ENCODE peak calls at places on chromosomes 13 and 19, in four cellular contexts. J, L, G and X are unnamed samples.

GRCh38 chr13:49185264-49185663 is 34.9 kb upstream of the MLNR start:
- DNase-seq in J (peak), L (no peak), G (peak), X (no peak)

GRCh38 chr19:43625918-43626579 is 6.6 kb upstream of the ZNF428 start:
- DNase-seq in J (no peak), L (no peak), G (no peak), X (peak)

GRCh38 chr19:952049-952679 is 26.3 kb downstream of the ARID3A start:
- DNase-seq in J (no peak), L (no peak), G (no peak), X (no peak)

GRCh38 chr13:44759222-44759721 is 183.1 kb upstream of the TSC22D1 start:
- DNase-seq in J (no peak), L (no peak), G (no peak), X (no peak)

GRCh38 chr13:103130681-103131210 is 64.5 kb upstream of the SLC10A2 start:
- DNase-seq in J (no peak), L (no peak), G (peak), X (no peak)

GRCh38 chr13:88887045-88887662 is 1216.0 kb downstream of the SLITRK5 start:
- DNase-seq in J (no peak), L (no peak), G (no peak), X (no peak)

GRCh38 chr19:11073568-11073967 is 15.7 kb upstream of the LDLR start:
- DNase-seq in J (no peak), L (no peak), G (no peak), X (no peak)

GRCh38 chr19:29409121-29409862 is 116.5 kb upstream of the VSTM2B start:
- DNase-seq in J (no peak), L (no peak), G (no peak), X (no peak)

GRCh38 chr13:24199016-24199415 is 38.5 kb downstream of the SPATA13 start:
- DNase-seq in J (no peak), L (no peak), G (no peak), X (no peak)

GRCh38 chr19:56105090-56105701 is 15.9 kb downstream of the ZNF787 start:
- DNase-seq in J (peak), L (peak), G (no peak), X (no peak)

GRCh38 chr19:46240693-46241092 is 11.2 kb downstream of the IGFL1 start:
- DNase-seq in J (no peak), L (no peak), G (no peak), X (no peak)

GRCh38 chr13:95438297-95438696 is 114.2 kb upstream of the CLDN10 start:
- DNase-seq in J (no peak), L (no peak), G (no peak), X (no peak)

GRCh38 chr13:26785845-26786630 is 25.5 kb upstream of the GPR12 start:
- DNase-seq in J (no peak), L (no peak), G (no peak), X (no peak)

GRCh38 chr19:32631381-32631780 is 43.6 kb downstream of the ANKRD27 start:
- DNase-seq in J (no peak), L (no peak), G (no peak), X (peak)

GRCh38 chr19:7916137-7916907 is 1.7 kb downstream of the TGFBR3L start:
- DNase-seq in J (no peak), L (no peak), G (no peak), X (no peak)

GRCh38 chr13:97308735-97309429 is 86.7 kb downstream of the MBNL2 start:
- DNase-seq in J (peak), L (no peak), G (no peak), X (no peak)

GRCh38 chr19:8877854-8878705 is 45.9 kb downstream of the MBD3L1 start:
- DNase-seq in J (no peak), L (no peak), G (no peak), X (peak)

GRCh38 chr19:2273356-2274184 is 8.4 kb downstream of the PEAK3 start:
- DNase-seq in J (peak), L (peak), G (peak), X (peak)

GRCh38 chr13:111431241-111431640 is 110.8 kb downstream of the TEX29 start:
- DNase-seq in J (no peak), L (no peak), G (no peak), X (no peak)

GRCh38 chr13:61695147-61695546 is 279.5 kb upstream of the PCDH20 start:
- DNase-seq in J (no peak), L (no peak), G (no peak), X (no peak)

GRCh38 chr13:60351326-60351725 is 45.7 kb upstream of the TDRD3 start:
- DNase-seq in J (peak), L (no peak), G (no peak), X (no peak)

GRCh38 chr19:49637865-49638350 is 2.0 kb downstream of the RRAS start:
- DNase-seq in J (peak), L (peak), G (no peak), X (peak)

GRCh38 chr19:42816901-42817300 is 51.4 kb upstream of the PSG8 start:
- DNase-seq in J (peak), L (no peak), G (no peak), X (no peak)

GRCh38 chr13:62176051-62176450 is 760.4 kb upstream of the PCDH20 start:
- DNase-seq in J (no peak), L (no peak), G (no peak), X (no peak)

GRCh38 chr13:84136582-84136981 is 254.3 kb upstream of the SLITRK1 start:
- DNase-seq in J (no peak), L (no peak), G (no peak), X (no peak)

GRCh38 chr19:46650445-46650844 is 10.5 kb downstream of the DACT3 start:
- DNase-seq in J (no peak), L (no peak), G (no peak), X (no peak)

GRCh38 chr13:50969691-50970090 is 60.1 kb downstream of the RNASEH2B start:
- DNase-seq in J (no peak), L (no peak), G (no peak), X (no peak)

GRCh38 chr13:97573011-97573410 is 139.0 kb downstream of the RAP2A start:
- DNase-seq in J (peak), L (no peak), G (no peak), X (no peak)

GRCh38 chr13:105914637-105915036 is 620.8 kb downstream of the EFNB2 start:
- DNase-seq in J (peak), L (no peak), G (no peak), X (no peak)

GRCh38 chr19:47507031-47507430 is 7.8 kb downstream of the NAPA start:
- DNase-seq in J (no peak), L (no peak), G (no peak), X (no peak)

GRCh38 chr13:98225036-98225940 is 48.2 kb upstream of the RNF113B start:
- DNase-seq in J (no peak), L (no peak), G (no peak), X (no peak)

GRCh38 chr19:49858591-49858985 is 7.6 kb downstream of the PTOV1 start:
- DNase-seq in J (no peak), L (no peak), G (no peak), X (no peak)

GRCh38 chr19:35000647-35001501 is 751 bp downstream of the GRAMD1A start:
- DNase-seq in J (peak), L (peak), G (no peak), X (peak)

GRCh38 chr13:99198630-99199029 is 2.0 kb upstream of the UBAC2 start:
- DNase-seq in J (no peak), L (no peak), G (no peak), X (no peak)

GRCh38 chr19:20162821-20163220 is 4.2 kb upstream of the ZNF486 start:
- DNase-seq in J (no peak), L (no peak), G (no peak), X (no peak)

GRCh38 chr13:23656637-23657036 is 86.4 kb downstream of the TNFRSF19 start:
- DNase-seq in J (peak), L (no peak), G (no peak), X (no peak)

DNA sequence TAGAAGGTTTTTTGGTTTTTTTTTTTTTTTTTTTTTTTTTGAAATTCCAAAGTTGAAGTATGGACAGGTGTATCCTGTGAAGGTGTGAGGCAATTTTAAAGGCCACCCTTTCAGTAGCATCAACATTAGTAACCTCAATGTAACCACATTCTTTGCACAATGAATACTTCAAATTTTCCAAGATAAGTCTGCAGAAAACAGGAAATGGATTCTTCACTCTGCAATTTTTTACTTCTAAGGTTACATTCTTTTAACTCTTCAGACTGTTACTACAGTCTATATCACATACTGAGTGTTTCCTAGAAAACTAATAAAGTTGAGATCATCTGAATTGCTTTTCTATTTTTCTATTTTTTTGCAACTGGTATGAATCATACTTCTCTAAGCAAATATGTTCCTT is 569.0 kb upstream of the GPC6 start:
- DNase-seq in J (peak), L (no peak), G (no peak), X (no peak)
- TF ChIP-seq CHD1 in J (no peak), L (no peak), G (no peak), X (no peak)

DNA sequence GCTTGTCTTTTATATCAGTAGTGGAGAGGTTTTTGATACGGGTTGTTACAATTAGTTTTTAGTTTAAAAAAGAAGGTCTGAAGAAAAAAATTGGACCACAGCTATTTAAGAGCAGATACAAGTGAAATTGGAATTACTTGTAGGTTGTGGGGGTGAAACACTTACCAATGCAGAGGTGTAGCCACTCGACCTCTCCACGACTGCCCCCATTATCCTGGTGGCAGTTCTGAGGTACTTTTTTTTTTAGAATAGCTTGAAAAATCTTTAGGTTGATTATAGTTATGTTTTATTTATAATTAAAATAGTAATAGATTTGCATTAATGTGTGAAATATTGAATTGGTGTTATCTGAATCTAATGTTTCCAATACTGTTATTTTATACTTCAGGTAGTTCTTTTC is 60.7 kb downstream of the PAN3 start:
- DNase-seq in J (no peak), L (no peak), G (no peak), X (no peak)
- TF ChIP-seq CHD1 in J (no peak), L (no peak), G (no peak), X (no peak)

GRCh38 chr19:6092329-6093286 is 17.7 kb downstream of the RFX2 start:
- DNase-seq in J (peak), L (peak), G (no peak), X (peak)
- TF ChIP-seq CHD1 in J (no peak), L (no peak), G (no peak), X (no peak)

GRCh38 chr19:12763100-12763499 is 11.5 kb downstream of the BEST2 start:
- DNase-seq in J (no peak), L (no peak), G (no peak), X (no peak)

GRCh38 chr19:12767150-12767549 is 8.2 kb downstream of the HOOK2 start:
- DNase-seq in J (no peak), L (no peak), G (no peak), X (no peak)

GRCh38 chr19:12767666-12768065 is 7.7 kb downstream of the HOOK2 start:
- DNase-seq in J (no peak), L (no peak), G (no peak), X (no peak)

GRCh38 chr19:12766051-12766521 is 9.3 kb downstream of the HOOK2 start:
- DNase-seq in J (peak), L (no peak), G (no peak), X (peak)

GRCh38 chr19:12764698-12765097 is 10.7 kb downstream of the HOOK2 start:
- DNase-seq in J (no peak), L (no peak), G (no peak), X (no peak)
- TF ChIP-seq CHD1 in J (no peak), L (no peak), G (no peak), X (no peak)

DNA sequence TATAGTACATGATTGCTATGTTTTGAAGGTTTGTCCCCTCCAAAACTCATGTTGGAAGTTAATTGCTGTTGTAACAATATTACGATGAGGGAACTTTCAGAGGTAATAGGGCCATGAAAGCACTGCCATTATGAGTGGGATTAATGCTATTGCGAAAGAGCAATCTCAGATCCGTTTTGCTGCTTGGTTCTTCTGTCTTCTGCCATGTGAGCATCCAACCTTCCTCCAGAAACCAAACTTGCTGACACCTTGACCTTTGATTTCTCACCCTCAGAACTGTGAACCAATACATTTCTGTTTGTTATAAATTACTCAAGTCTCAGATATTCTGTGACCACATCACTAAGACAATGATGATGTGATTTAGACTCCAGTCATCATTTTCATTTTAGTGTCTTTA is 2590.9 kb downstream of the PCDH9 start:
- DNase-seq in J (no peak), L (no peak), G (no peak), X (no peak)
- TF ChIP-seq CHD1 in J (no peak), L (no peak), G (no peak), X (no peak)

GRCh38 chr13:75180805-75181455 is 301.0 kb downstream of the TBC1D4 start:
- DNase-seq in J (peak), L (no peak), G (no peak), X (no peak)
- TF ChIP-seq CHD1 in J (no peak), L (no peak), G (no peak), X (no peak)

GRCh38 chr19:15253076-15253475 is 20.8 kb upstream of the EPHX3 start:
- DNase-seq in J (no peak), L (no peak), G (no peak), X (no peak)

GRCh38 chr19:15252398-15253018 is 20.3 kb upstream of the EPHX3 start:
- DNase-seq in J (peak), L (no peak), G (no peak), X (no peak)

GRCh38 chr19:15251010-15251748 is 18.9 kb upstream of the EPHX3 start:
- DNase-seq in J (peak), L (no peak), G (no peak), X (no peak)

GRCh38 chr19:15250635-15250993 is 18.4 kb upstream of the EPHX3 start:
- DNase-seq in J (no peak), L (no peak), G (no peak), X (no peak)

DNA sequence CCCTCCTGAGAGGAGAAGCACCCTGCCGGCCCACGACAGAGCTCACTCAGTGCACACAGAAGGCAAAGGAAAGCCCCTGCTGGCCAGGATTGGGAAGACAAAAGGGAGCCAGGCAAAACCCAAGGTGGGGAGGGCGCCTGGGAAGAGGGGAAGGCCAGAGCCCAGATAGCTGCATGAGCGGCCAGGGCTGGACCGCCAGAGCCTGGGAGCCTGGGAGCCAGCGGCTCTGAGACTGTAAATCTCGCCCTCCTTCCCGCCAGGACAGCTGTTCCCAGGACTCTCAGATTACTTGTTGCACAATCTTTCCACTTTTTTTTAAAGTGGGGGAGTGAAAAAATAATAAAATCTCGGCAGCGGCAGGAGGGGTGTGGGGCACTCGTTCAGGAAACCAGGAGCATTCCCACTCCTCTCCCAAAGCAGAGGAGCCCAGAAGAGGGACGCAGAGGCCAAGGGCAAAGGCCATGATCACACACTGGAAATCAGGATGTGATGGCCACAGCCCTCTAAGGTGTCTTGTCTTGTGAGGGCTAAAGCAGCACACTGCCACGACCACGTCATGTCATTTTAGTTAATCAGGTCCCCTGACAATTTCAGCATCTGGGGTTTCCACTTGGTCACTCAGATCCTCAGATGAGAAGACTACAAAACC is 19.6 kb upstream of the EPHX3 start:
- DNase-seq in J (peak), L (peak), G (no peak), X (peak)
- TF ChIP-seq CHD1 in J (peak), L (no peak), G (no peak), X (no peak)

GRCh38 chr19:5237190-5237780 is 103.3 kb downstream of the PTPRS start:
- DNase-seq in J (no peak), L (no peak), G (no peak), X (no peak)
- TF ChIP-seq CHD1 in J (no peak), L (no peak), G (no peak), X (no peak)

DNA sequence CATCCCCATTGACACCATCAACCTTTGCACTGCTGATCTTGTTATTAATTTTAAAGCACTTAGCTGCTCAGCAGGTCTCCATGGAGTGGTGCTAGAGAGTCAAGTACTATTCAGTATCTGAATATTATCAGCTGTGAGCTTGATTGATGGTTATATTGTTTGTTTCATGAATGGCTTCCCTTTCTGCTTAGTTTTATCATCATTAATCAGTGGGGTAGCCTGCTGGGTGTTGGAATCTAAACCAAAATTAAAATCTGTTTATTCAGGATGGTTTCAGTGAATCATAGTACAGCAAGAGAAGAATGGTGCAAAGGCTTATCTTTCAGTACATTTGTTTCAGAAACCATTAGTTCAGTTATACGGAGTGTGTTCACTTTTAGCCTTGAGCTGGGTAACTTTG is 42.5 kb upstream of the SCEL start:
- DNase-seq in J (no peak), L (no peak), G (no peak), X (no peak)
- TF ChIP-seq CHD1 in J (no peak), L (no peak), G (no peak), X (no peak)